ENCODE peak calls at places on chromosome 17, in seven cellular contexts. One of them, this sample, is unnamed.

GRCh38 chr17:83143817-83144231 is 64.4 kb downstream of the METRNL start:
- DNase-seq in stimulated activated CD4-positive, alpha-beta T cell treated with anti-CD3 and anti-CD28 coated beads, TNF-alpha, amount 100 ng/mL, for 4 hours: no peak
- DNase-seq in foreskin fibroblast: no peak
- DNase-seq in cardiac fibroblast: no peak
- DNase-seq in COR-L47: no peak
- DNase-seq in HAP-1: no peak
- DNase-seq in BJ: no peak
- DNase-seq in this sample: no peak

GRCh38 chr17:21039839-21040575 is 2.8 kb downstream of the USP22 start:
- DNase-seq in HAP-1: peak
- DNase-seq in foreskin fibroblast: peak
- DNase-seq in cardiac fibroblast: peak
- DNase-seq in COR-L47: peak
- DNase-seq in stimulated activated CD4-positive, alpha-beta T cell treated with anti-CD3 and anti-CD28 coated beads, TNF-alpha, amount 100 ng/mL, for 4 hours: peak
- DNase-seq in BJ: no peak
- DNase-seq in this sample: no peak

GRCh38 chr17:28912281-28912937 is 9.5 kb upstream of the DHRS13 start:
- DNase-seq in HAP-1: no peak
- DNase-seq in cardiac fibroblast: no peak
- DNase-seq in COR-L47: no peak
- DNase-seq in stimulated activated CD4-positive, alpha-beta T cell treated with anti-CD3 and anti-CD28 coated beads, TNF-alpha, amount 100 ng/mL, for 4 hours: no peak
- DNase-seq in foreskin fibroblast: no peak
- DNase-seq in BJ: no peak
- DNase-seq in this sample: no peak

GRCh38 chr17:16945141-16945493 is 26.8 kb downstream of the TNFRSF13B start:
- DNase-seq in COR-L47: no peak
- DNase-seq in cardiac fibroblast: no peak
- DNase-seq in HAP-1: no peak
- DNase-seq in BJ: no peak
- DNase-seq in foreskin fibroblast: no peak
- DNase-seq in stimulated activated CD4-positive, alpha-beta T cell treated with anti-CD3 and anti-CD28 coated beads, TNF-alpha, amount 100 ng/mL, for 4 hours: no peak
- DNase-seq in this sample: no peak

GRCh38 chr17:41676058-41676419 is 12.6 kb upstream of the EIF1 start:
- DNase-seq in COR-L47: no peak
- DNase-seq in HAP-1: no peak
- DNase-seq in stimulated activated CD4-positive, alpha-beta T cell treated with anti-CD3 and anti-CD28 coated beads, TNF-alpha, amount 100 ng/mL, for 4 hours: no peak
- DNase-seq in BJ: no peak
- DNase-seq in foreskin fibroblast: no peak
- DNase-seq in cardiac fibroblast: no peak
- DNase-seq in this sample: no peak

GRCh38 chr17:78358538-78359215 is 1.2 kb downstream of the SOCS3 start:
- DNase-seq in stimulated activated CD4-positive, alpha-beta T cell treated with anti-CD3 and anti-CD28 coated beads, TNF-alpha, amount 100 ng/mL, for 4 hours: no peak
- DNase-seq in COR-L47: no peak
- DNase-seq in cardiac fibroblast: peak
- DNase-seq in BJ: no peak
- DNase-seq in foreskin fibroblast: peak
- DNase-seq in HAP-1: no peak
- DNase-seq in this sample: no peak

GRCh38 chr17:57407287-57408063 is 151.2 kb downstream of the MSI2 start:
- DNase-seq in foreskin fibroblast: no peak
- DNase-seq in cardiac fibroblast: no peak
- DNase-seq in HAP-1: peak
- DNase-seq in stimulated activated CD4-positive, alpha-beta T cell treated with anti-CD3 and anti-CD28 coated beads, TNF-alpha, amount 100 ng/mL, for 4 hours: no peak
- DNase-seq in BJ: no peak
- DNase-seq in COR-L47: peak
- DNase-seq in this sample: no peak

GRCh38 chr17:61238455-61238933 is 161.1 kb upstream of the TBX2 start:
- DNase-seq in COR-L47: no peak
- DNase-seq in stimulated activated CD4-positive, alpha-beta T cell treated with anti-CD3 and anti-CD28 coated beads, TNF-alpha, amount 100 ng/mL, for 4 hours: no peak
- DNase-seq in foreskin fibroblast: no peak
- DNase-seq in BJ: no peak
- DNase-seq in cardiac fibroblast: no peak
- DNase-seq in HAP-1: no peak
- DNase-seq in this sample: no peak

GRCh38 chr17:72255481-72255880 is 134.7 kb downstream of the SOX9 start:
- DNase-seq in foreskin fibroblast: no peak
- DNase-seq in BJ: no peak
- DNase-seq in COR-L47: no peak
- DNase-seq in HAP-1: no peak
- DNase-seq in cardiac fibroblast: no peak
- DNase-seq in stimulated activated CD4-positive, alpha-beta T cell treated with anti-CD3 and anti-CD28 coated beads, TNF-alpha, amount 100 ng/mL, for 4 hours: no peak
- DNase-seq in this sample: no peak

GRCh38 chr17:3801043-3801746 is at the start of gene ITGAE:
- DNase-seq in stimulated activated CD4-positive, alpha-beta T cell treated with anti-CD3 and anti-CD28 coated beads, TNF-alpha, amount 100 ng/mL, for 4 hours: no peak
- DNase-seq in cardiac fibroblast: no peak
- DNase-seq in BJ: no peak
- DNase-seq in foreskin fibroblast: no peak
- DNase-seq in COR-L47: no peak
- DNase-seq in HAP-1: no peak
- DNase-seq in this sample: no peak

GRCh38 chr17:74631468-74632195 is 8.1 kb upstream of the CD300E start:
- DNase-seq in cardiac fibroblast: no peak
- DNase-seq in COR-L47: no peak
- DNase-seq in BJ: no peak
- DNase-seq in HAP-1: no peak
- DNase-seq in stimulated activated CD4-positive, alpha-beta T cell treated with anti-CD3 and anti-CD28 coated beads, TNF-alpha, amount 100 ng/mL, for 4 hours: no peak
- DNase-seq in foreskin fibroblast: peak
- DNase-seq in this sample: no peak

GRCh38 chr17:66593116-66593515 is 241.8 kb upstream of the CACNG5 start:
- DNase-seq in COR-L47: no peak
- DNase-seq in foreskin fibroblast: no peak
- DNase-seq in BJ: no peak
- DNase-seq in HAP-1: no peak
- DNase-seq in cardiac fibroblast: no peak
- DNase-seq in stimulated activated CD4-positive, alpha-beta T cell treated with anti-CD3 and anti-CD28 coated beads, TNF-alpha, amount 100 ng/mL, for 4 hours: no peak
- DNase-seq in this sample: no peak

GRCh38 chr17:65446043-65446442 is 115.4 kb downstream of the AXIN2 start:
- DNase-seq in HAP-1: no peak
- DNase-seq in stimulated activated CD4-positive, alpha-beta T cell treated with anti-CD3 and anti-CD28 coated beads, TNF-alpha, amount 100 ng/mL, for 4 hours: no peak
- DNase-seq in foreskin fibroblast: no peak
- DNase-seq in BJ: no peak
- DNase-seq in cardiac fibroblast: no peak
- DNase-seq in COR-L47: no peak
- DNase-seq in this sample: no peak

GRCh38 chr17:30200086-30200485 is 35.4 kb downstream of the SLC6A4 start:
- DNase-seq in HAP-1: no peak
- DNase-seq in BJ: no peak
- DNase-seq in COR-L47: no peak
- DNase-seq in stimulated activated CD4-positive, alpha-beta T cell treated with anti-CD3 and anti-CD28 coated beads, TNF-alpha, amount 100 ng/mL, for 4 hours: no peak
- DNase-seq in foreskin fibroblast: no peak
- DNase-seq in cardiac fibroblast: no peak
- DNase-seq in this sample: no peak

GRCh38 chr17:78307887-78308633 is 51.8 kb downstream of the SOCS3 start:
- DNase-seq in cardiac fibroblast: no peak
- DNase-seq in COR-L47: no peak
- DNase-seq in stimulated activated CD4-positive, alpha-beta T cell treated with anti-CD3 and anti-CD28 coated beads, TNF-alpha, amount 100 ng/mL, for 4 hours: no peak
- DNase-seq in foreskin fibroblast: no peak
- DNase-seq in HAP-1: no peak
- DNase-seq in BJ: no peak
- DNase-seq in this sample: no peak

GRCh38 chr17:68509151-68510057 is 2.8 kb upstream of the PRKAR1A start:
- DNase-seq in BJ: no peak
- DNase-seq in stimulated activated CD4-positive, alpha-beta T cell treated with anti-CD3 and anti-CD28 coated beads, TNF-alpha, amount 100 ng/mL, for 4 hours: no peak
- DNase-seq in HAP-1: no peak
- DNase-seq in cardiac fibroblast: no peak
- DNase-seq in COR-L47: no peak
- DNase-seq in foreskin fibroblast: no peak
- DNase-seq in this sample: no peak

GRCh38 chr17:8225813-8226535 is 15.6 kb upstream of the AURKB start:
- DNase-seq in foreskin fibroblast: peak
- DNase-seq in cardiac fibroblast: peak
- DNase-seq in stimulated activated CD4-positive, alpha-beta T cell treated with anti-CD3 and anti-CD28 coated beads, TNF-alpha, amount 100 ng/mL, for 4 hours: no peak
- DNase-seq in COR-L47: no peak
- DNase-seq in HAP-1: peak
- DNase-seq in BJ: no peak
- DNase-seq in this sample: no peak

GRCh38 chr17:19513897-19514488 is 19.7 kb upstream of the SLC47A1 start:
- DNase-seq in stimulated activated CD4-positive, alpha-beta T cell treated with anti-CD3 and anti-CD28 coated beads, TNF-alpha, amount 100 ng/mL, for 4 hours: peak
- DNase-seq in cardiac fibroblast: peak
- DNase-seq in HAP-1: peak
- DNase-seq in BJ: no peak
- DNase-seq in foreskin fibroblast: peak
- DNase-seq in COR-L47: no peak
- DNase-seq in this sample: no peak

GRCh38 chr17:50468120-50469004 is at the start of gene CHAD:
- DNase-seq in cardiac fibroblast: no peak
- DNase-seq in HAP-1: no peak
- DNase-seq in foreskin fibroblast: peak
- DNase-seq in stimulated activated CD4-positive, alpha-beta T cell treated with anti-CD3 and anti-CD28 coated beads, TNF-alpha, amount 100 ng/mL, for 4 hours: no peak
- DNase-seq in BJ: no peak
- DNase-seq in COR-L47: no peak
- DNase-seq in this sample: no peak

GRCh38 chr17:55962931-55963378 is 190.3 kb upstream of the ANKFN1 start:
- DNase-seq in BJ: no peak
- DNase-seq in stimulated activated CD4-positive, alpha-beta T cell treated with anti-CD3 and anti-CD28 coated beads, TNF-alpha, amount 100 ng/mL, for 4 hours: no peak
- DNase-seq in foreskin fibroblast: no peak
- DNase-seq in COR-L47: no peak
- DNase-seq in cardiac fibroblast: no peak
- DNase-seq in HAP-1: no peak
- DNase-seq in this sample: no peak

GRCh38 chr17:45338023-45338781 is 21.4 kb upstream of the MAP3K14 start:
- DNase-seq in BJ: no peak
- DNase-seq in COR-L47: no peak
- DNase-seq in cardiac fibroblast: peak
- DNase-seq in HAP-1: no peak
- DNase-seq in foreskin fibroblast: no peak
- DNase-seq in stimulated activated CD4-positive, alpha-beta T cell treated with anti-CD3 and anti-CD28 coated beads, TNF-alpha, amount 100 ng/mL, for 4 hours: no peak
- DNase-seq in this sample: no peak

GRCh38 chr17:37490022-37490587 is 414 bp downstream of the DUSP14 start:
- DNase-seq in foreskin fibroblast: peak
- DNase-seq in COR-L47: peak
- DNase-seq in stimulated activated CD4-positive, alpha-beta T cell treated with anti-CD3 and anti-CD28 coated beads, TNF-alpha, amount 100 ng/mL, for 4 hours: peak
- DNase-seq in BJ: peak
- DNase-seq in HAP-1: peak
- DNase-seq in cardiac fibroblast: peak
- DNase-seq in this sample: no peak

GRCh38 chr17:44529864-44530263 is 26.7 kb upstream of the GPATCH8 start:
- DNase-seq in BJ: no peak
- DNase-seq in foreskin fibroblast: no peak
- DNase-seq in cardiac fibroblast: no peak
- DNase-seq in HAP-1: no peak
- DNase-seq in COR-L47: no peak
- DNase-seq in stimulated activated CD4-positive, alpha-beta T cell treated with anti-CD3 and anti-CD28 coated beads, TNF-alpha, amount 100 ng/mL, for 4 hours: no peak
- DNase-seq in this sample: no peak

GRCh38 chr17:6681671-6682070 is 30.1 kb downstream of the C17orf100 start:
- DNase-seq in foreskin fibroblast: no peak
- DNase-seq in cardiac fibroblast: peak
- DNase-seq in stimulated activated CD4-positive, alpha-beta T cell treated with anti-CD3 and anti-CD28 coated beads, TNF-alpha, amount 100 ng/mL, for 4 hours: no peak
- DNase-seq in HAP-1: no peak
- DNase-seq in COR-L47: no peak
- DNase-seq in BJ: no peak
- DNase-seq in this sample: no peak

GRCh38 chr17:45302649-45303173 is 14.1 kb downstream of the MAP3K14 start:
- DNase-seq in cardiac fibroblast: peak
- DNase-seq in foreskin fibroblast: peak
- DNase-seq in HAP-1: no peak
- DNase-seq in stimulated activated CD4-positive, alpha-beta T cell treated with anti-CD3 and anti-CD28 coated beads, TNF-alpha, amount 100 ng/mL, for 4 hours: no peak
- DNase-seq in COR-L47: no peak
- DNase-seq in BJ: no peak
- DNase-seq in this sample: no peak

GRCh38 chr17:17561408-17562144 is 29.9 kb downstream of the PEMT start:
- DNase-seq in BJ: no peak
- DNase-seq in HAP-1: no peak
- DNase-seq in COR-L47: no peak
- DNase-seq in stimulated activated CD4-positive, alpha-beta T cell treated with anti-CD3 and anti-CD28 coated beads, TNF-alpha, amount 100 ng/mL, for 4 hours: no peak
- DNase-seq in cardiac fibroblast: no peak
- DNase-seq in foreskin fibroblast: no peak
- DNase-seq in this sample: no peak

GRCh38 chr17:56313201-56313600 is 159.9 kb downstream of the ANKFN1 start:
- DNase-seq in HAP-1: no peak
- DNase-seq in foreskin fibroblast: no peak
- DNase-seq in stimulated activated CD4-positive, alpha-beta T cell treated with anti-CD3 and anti-CD28 coated beads, TNF-alpha, amount 100 ng/mL, for 4 hours: no peak
- DNase-seq in COR-L47: no peak
- DNase-seq in cardiac fibroblast: no peak
- DNase-seq in BJ: no peak
- DNase-seq in this sample: no peak

GRCh38 chr17:79544142-79544914 is 66.5 kb downstream of the RBFOX3 start:
- DNase-seq in foreskin fibroblast: no peak
- DNase-seq in HAP-1: no peak
- DNase-seq in BJ: no peak
- DNase-seq in COR-L47: no peak
- DNase-seq in cardiac fibroblast: no peak
- DNase-seq in stimulated activated CD4-positive, alpha-beta T cell treated with anti-CD3 and anti-CD28 coated beads, TNF-alpha, amount 100 ng/mL, for 4 hours: no peak
- DNase-seq in this sample: no peak

GRCh38 chr17:17661834-17662233 is 19.4 kb upstream of the RAI1 start:
- DNase-seq in HAP-1: peak
- DNase-seq in foreskin fibroblast: no peak
- DNase-seq in COR-L47: no peak
- DNase-seq in BJ: no peak
- DNase-seq in cardiac fibroblast: no peak
- DNase-seq in stimulated activated CD4-positive, alpha-beta T cell treated with anti-CD3 and anti-CD28 coated beads, TNF-alpha, amount 100 ng/mL, for 4 hours: no peak
- DNase-seq in this sample: no peak